ENCODE peak calls at places on chromosomes 2 and 18, in eight cellular contexts. One of them, this sample, is unnamed.

GRCh38 chr18:39435986-39436385 is 1870.4 kb upstream of the CELF4 start:
- DNase-seq in endothelial cell: no peak
- DNase-seq in H9: no peak
- DNase-seq in coronary artery: no peak
- DNase-seq in CD8-positive, alpha-beta T cell: no peak
- DNase-seq in progenitor cell of endocrine pancreas: no peak
- DNase-seq in AG10803: no peak
- DNase-seq in mesothelial cell of epicardium: no peak
- DNase-seq in this sample: no peak

GRCh38 chr2:23385748-23386421 is 906 bp downstream of the KLHL29 start:
- DNase-seq in endothelial cell: peak
- DNase-seq in H9: no peak
- DNase-seq in coronary artery: no peak
- DNase-seq in CD8-positive, alpha-beta T cell: no peak
- DNase-seq in progenitor cell of endocrine pancreas: peak
- DNase-seq in AG10803: peak
- DNase-seq in mesothelial cell of epicardium: no peak
- DNase-seq in this sample: peak

GRCh38 chr2:76640905-76641304 is 881.3 kb downstream of the LRRTM4 start:
- DNase-seq in endothelial cell: no peak
- DNase-seq in H9: no peak
- DNase-seq in coronary artery: no peak
- DNase-seq in CD8-positive, alpha-beta T cell: no peak
- DNase-seq in progenitor cell of endocrine pancreas: no peak
- DNase-seq in AG10803: no peak
- DNase-seq in mesothelial cell of epicardium: no peak
- DNase-seq in this sample: no peak

GRCh38 chr18:63823516-63824219 is 48.5 kb downstream of the SERPINB7 start:
- DNase-seq in endothelial cell: no peak
- DNase-seq in H9: no peak
- DNase-seq in coronary artery: no peak
- DNase-seq in CD8-positive, alpha-beta T cell: no peak
- DNase-seq in progenitor cell of endocrine pancreas: no peak
- DNase-seq in AG10803: no peak
- DNase-seq in mesothelial cell of epicardium: no peak
- DNase-seq in this sample: peak

GRCh38 chr18:8298186-8298585 is 311.1 kb upstream of the RAB12 start:
- DNase-seq in endothelial cell: no peak
- DNase-seq in H9: no peak
- DNase-seq in coronary artery: no peak
- DNase-seq in CD8-positive, alpha-beta T cell: no peak
- DNase-seq in progenitor cell of endocrine pancreas: no peak
- DNase-seq in AG10803: no peak
- DNase-seq in mesothelial cell of epicardium: no peak
- DNase-seq in this sample: no peak

GRCh38 chr2:73920577-73921545 is 5.8 kb upstream of the DGUOK start:
- DNase-seq in endothelial cell: peak
- DNase-seq in H9: peak
- DNase-seq in coronary artery: no peak
- DNase-seq in CD8-positive, alpha-beta T cell: no peak
- DNase-seq in progenitor cell of endocrine pancreas: no peak
- DNase-seq in AG10803: no peak
- DNase-seq in mesothelial cell of epicardium: no peak
- DNase-seq in this sample: peak

GRCh38 chr2:156331572-156332451 is 709 bp downstream of the NR4A2 start:
- DNase-seq in endothelial cell: peak
- DNase-seq in H9: peak
- DNase-seq in coronary artery: peak
- DNase-seq in CD8-positive, alpha-beta T cell: no peak
- DNase-seq in progenitor cell of endocrine pancreas: no peak
- DNase-seq in AG10803: peak
- DNase-seq in mesothelial cell of epicardium: no peak
- DNase-seq in this sample: peak

GRCh38 chr18:47184419-47185050 is 8.4 kb upstream of the IER3IP1 start:
- DNase-seq in endothelial cell: no peak
- DNase-seq in H9: no peak
- DNase-seq in coronary artery: no peak
- DNase-seq in CD8-positive, alpha-beta T cell: no peak
- DNase-seq in progenitor cell of endocrine pancreas: no peak
- DNase-seq in AG10803: peak
- DNase-seq in mesothelial cell of epicardium: no peak
- DNase-seq in this sample: no peak

GRCh38 chr18:73639788-73640187 is 507.8 kb downstream of the FBXO15 start:
- DNase-seq in endothelial cell: no peak
- DNase-seq in H9: peak
- DNase-seq in coronary artery: no peak
- DNase-seq in CD8-positive, alpha-beta T cell: no peak
- DNase-seq in progenitor cell of endocrine pancreas: no peak
- DNase-seq in AG10803: no peak
- DNase-seq in mesothelial cell of epicardium: no peak
- DNase-seq in this sample: no peak

GRCh38 chr2:231429152-231429551 is 33.6 kb downstream of the B3GNT7 start:
- DNase-seq in endothelial cell: no peak
- DNase-seq in H9: peak
- DNase-seq in coronary artery: no peak
- DNase-seq in CD8-positive, alpha-beta T cell: no peak
- DNase-seq in progenitor cell of endocrine pancreas: no peak
- DNase-seq in AG10803: no peak
- DNase-seq in mesothelial cell of epicardium: no peak
- DNase-seq in this sample: no peak

GRCh38 chr2:12326449-12327190 is 390.1 kb upstream of the TRIB2 start:
- DNase-seq in endothelial cell: no peak
- DNase-seq in H9: peak
- DNase-seq in coronary artery: no peak
- DNase-seq in CD8-positive, alpha-beta T cell: no peak
- DNase-seq in progenitor cell of endocrine pancreas: no peak
- DNase-seq in AG10803: no peak
- DNase-seq in mesothelial cell of epicardium: no peak
- DNase-seq in this sample: no peak

GRCh38 chr18:59765343-59765742 is 68.1 kb upstream of the CCBE1 start:
- DNase-seq in endothelial cell: no peak
- DNase-seq in H9: no peak
- DNase-seq in coronary artery: no peak
- DNase-seq in CD8-positive, alpha-beta T cell: no peak
- DNase-seq in progenitor cell of endocrine pancreas: no peak
- DNase-seq in AG10803: no peak
- DNase-seq in mesothelial cell of epicardium: no peak
- DNase-seq in this sample: no peak

GRCh38 chr2:98085649-98086048 is 1.3 kb upstream of the VWA3B start:
- DNase-seq in endothelial cell: no peak
- DNase-seq in H9: no peak
- DNase-seq in coronary artery: no peak
- DNase-seq in CD8-positive, alpha-beta T cell: no peak
- DNase-seq in progenitor cell of endocrine pancreas: no peak
- DNase-seq in AG10803: no peak
- DNase-seq in mesothelial cell of epicardium: no peak
- DNase-seq in this sample: no peak

GRCh38 chr2:156562136-156562535 is 126.0 kb downstream of the GPD2 start:
- DNase-seq in endothelial cell: no peak
- DNase-seq in H9: no peak
- DNase-seq in coronary artery: no peak
- DNase-seq in CD8-positive, alpha-beta T cell: no peak
- DNase-seq in progenitor cell of endocrine pancreas: no peak
- DNase-seq in AG10803: no peak
- DNase-seq in mesothelial cell of epicardium: no peak
- DNase-seq in this sample: no peak

GRCh38 chr2:136362676-136363390 is 244.9 kb upstream of the CXCR4 start:
- DNase-seq in endothelial cell: no peak
- DNase-seq in H9: no peak
- DNase-seq in coronary artery: no peak
- DNase-seq in CD8-positive, alpha-beta T cell: no peak
- DNase-seq in progenitor cell of endocrine pancreas: no peak
- DNase-seq in AG10803: no peak
- DNase-seq in mesothelial cell of epicardium: no peak
- DNase-seq in this sample: no peak

GRCh38 chr2:19124135-19124534 is 234.3 kb downstream of the OSR1 start:
- DNase-seq in endothelial cell: no peak
- DNase-seq in H9: no peak
- DNase-seq in coronary artery: no peak
- DNase-seq in CD8-positive, alpha-beta T cell: no peak
- DNase-seq in progenitor cell of endocrine pancreas: no peak
- DNase-seq in AG10803: peak
- DNase-seq in mesothelial cell of epicardium: no peak
- DNase-seq in this sample: no peak

GRCh38 chr2:236172238-236172865 is 4.2 kb upstream of the GBX2 start:
- DNase-seq in endothelial cell: no peak
- DNase-seq in H9: no peak
- DNase-seq in coronary artery: no peak
- DNase-seq in CD8-positive, alpha-beta T cell: no peak
- DNase-seq in progenitor cell of endocrine pancreas: no peak
- DNase-seq in AG10803: no peak
- DNase-seq in mesothelial cell of epicardium: no peak
- DNase-seq in this sample: no peak

GRCh38 chr2:238801791-238802190 is 46.1 kb upstream of the TWIST2 start:
- DNase-seq in endothelial cell: no peak
- DNase-seq in H9: peak
- DNase-seq in coronary artery: no peak
- DNase-seq in CD8-positive, alpha-beta T cell: no peak
- DNase-seq in progenitor cell of endocrine pancreas: no peak
- DNase-seq in AG10803: no peak
- DNase-seq in mesothelial cell of epicardium: no peak
- DNase-seq in this sample: no peak

GRCh38 chr2:193963472-193964119 is 1693.4 kb upstream of the SLC39A10 start:
- DNase-seq in endothelial cell: peak
- DNase-seq in H9: no peak
- DNase-seq in coronary artery: no peak
- DNase-seq in CD8-positive, alpha-beta T cell: no peak
- DNase-seq in progenitor cell of endocrine pancreas: no peak
- DNase-seq in AG10803: peak
- DNase-seq in mesothelial cell of epicardium: no peak
- DNase-seq in this sample: peak

DNA sequence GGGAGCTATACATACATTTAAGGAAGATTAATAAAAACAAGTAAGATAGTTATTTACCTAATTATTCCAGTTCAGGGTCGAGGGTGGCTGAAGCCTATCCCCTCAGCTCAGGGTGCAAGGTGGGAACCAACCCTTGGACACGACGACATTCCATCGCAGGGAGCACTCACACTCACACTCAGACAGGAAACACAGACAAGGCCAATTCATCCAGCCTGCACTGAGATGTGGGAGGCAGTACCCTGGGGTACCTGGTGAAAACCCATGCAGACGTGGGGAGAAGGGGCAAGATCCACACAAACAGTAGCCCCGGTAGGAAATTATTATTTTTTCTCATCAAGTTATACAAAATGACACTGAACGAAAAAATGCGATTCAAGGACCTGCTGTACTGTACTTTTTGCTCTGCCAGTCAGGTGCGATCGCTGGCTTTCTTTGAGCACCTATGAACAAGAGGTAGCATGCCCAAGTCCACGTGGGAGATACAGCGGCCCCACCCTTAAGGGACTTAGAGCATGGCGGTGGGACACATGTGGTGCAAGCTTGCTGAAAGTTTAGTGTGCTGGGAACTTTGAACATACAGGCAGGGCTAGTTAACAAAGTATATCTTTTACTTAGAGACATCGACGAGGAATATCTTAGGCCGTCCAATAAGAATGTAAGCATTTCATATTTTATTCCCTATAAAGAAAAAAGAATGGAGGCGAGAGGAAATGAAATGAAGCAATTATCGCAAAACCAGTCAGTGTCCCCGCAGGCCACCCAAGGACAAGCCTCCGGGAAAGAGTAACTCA is 624 bp downstream of the METTL8 start:
- DNase-seq in endothelial cell: no peak
- DNase-seq in H9: peak
- DNase-seq in coronary artery: no peak
- DNase-seq in CD8-positive, alpha-beta T cell: no peak
- DNase-seq in progenitor cell of endocrine pancreas: no peak
- DNase-seq in AG10803: peak
- DNase-seq in mesothelial cell of epicardium: no peak
- DNase-seq in this sample: peak
- TF ChIP-seq CTCF in endothelial cell: no peak
- TF ChIP-seq CTCF in H9: no peak
- TF ChIP-seq CTCF in coronary artery: no peak
- TF ChIP-seq CTCF in CD8-positive, alpha-beta T cell: no peak
- TF ChIP-seq CTCF in progenitor cell of endocrine pancreas: no peak
- TF ChIP-seq CTCF in AG10803: no peak
- TF ChIP-seq CTCF in mesothelial cell of epicardium: no peak
- TF ChIP-seq CTCF in this sample: no peak

DNA sequence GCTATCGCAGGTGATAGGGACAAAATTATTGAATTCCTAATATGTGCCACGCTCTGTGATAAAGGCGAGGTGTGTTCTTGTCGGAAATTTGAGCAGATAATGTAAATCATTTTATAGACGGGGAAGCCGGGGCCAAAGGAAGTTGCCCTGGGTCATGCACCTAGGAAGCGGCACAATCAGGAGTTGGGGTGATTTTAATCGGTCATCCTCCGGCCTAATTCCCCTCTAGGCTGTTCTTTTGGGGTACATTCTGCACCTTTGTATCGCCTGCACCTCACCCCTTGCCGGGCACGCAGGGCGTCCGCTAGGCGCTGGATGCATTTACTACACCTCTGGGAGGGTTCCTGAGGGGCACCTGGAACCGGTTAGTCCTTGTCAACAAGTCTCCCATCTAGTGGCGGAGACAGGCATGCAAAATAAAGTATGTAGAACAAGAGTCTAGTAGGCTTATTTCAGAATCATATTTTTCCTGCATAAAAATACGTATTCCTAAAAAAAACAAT is 605 bp upstream of the TEX261 start:
- DNase-seq in endothelial cell: no peak
- DNase-seq in H9: peak
- DNase-seq in coronary artery: peak
- DNase-seq in CD8-positive, alpha-beta T cell: peak
- DNase-seq in progenitor cell of endocrine pancreas: no peak
- DNase-seq in AG10803: peak
- DNase-seq in mesothelial cell of epicardium: no peak
- DNase-seq in this sample: peak
- TF ChIP-seq CTCF in endothelial cell: no peak
- TF ChIP-seq CTCF in H9: peak
- TF ChIP-seq CTCF in coronary artery: no peak
- TF ChIP-seq CTCF in CD8-positive, alpha-beta T cell: peak
- TF ChIP-seq CTCF in progenitor cell of endocrine pancreas: peak
- TF ChIP-seq CTCF in AG10803: peak
- TF ChIP-seq CTCF in mesothelial cell of epicardium: peak
- TF ChIP-seq CTCF in this sample: peak

GRCh38 chr18:27608742-27609141 is 423.6 kb upstream of the CHST9 start:
- DNase-seq in endothelial cell: peak
- DNase-seq in H9: no peak
- DNase-seq in coronary artery: no peak
- DNase-seq in CD8-positive, alpha-beta T cell: no peak
- DNase-seq in progenitor cell of endocrine pancreas: no peak
- DNase-seq in AG10803: no peak
- DNase-seq in mesothelial cell of epicardium: no peak
- DNase-seq in this sample: peak
- TF ChIP-seq CTCF in endothelial cell: peak
- TF ChIP-seq CTCF in H9: peak
- TF ChIP-seq CTCF in coronary artery: no peak
- TF ChIP-seq CTCF in CD8-positive, alpha-beta T cell: no peak
- TF ChIP-seq CTCF in progenitor cell of endocrine pancreas: peak
- TF ChIP-seq CTCF in AG10803: peak
- TF ChIP-seq CTCF in mesothelial cell of epicardium: peak
- TF ChIP-seq CTCF in this sample: peak

DNA sequence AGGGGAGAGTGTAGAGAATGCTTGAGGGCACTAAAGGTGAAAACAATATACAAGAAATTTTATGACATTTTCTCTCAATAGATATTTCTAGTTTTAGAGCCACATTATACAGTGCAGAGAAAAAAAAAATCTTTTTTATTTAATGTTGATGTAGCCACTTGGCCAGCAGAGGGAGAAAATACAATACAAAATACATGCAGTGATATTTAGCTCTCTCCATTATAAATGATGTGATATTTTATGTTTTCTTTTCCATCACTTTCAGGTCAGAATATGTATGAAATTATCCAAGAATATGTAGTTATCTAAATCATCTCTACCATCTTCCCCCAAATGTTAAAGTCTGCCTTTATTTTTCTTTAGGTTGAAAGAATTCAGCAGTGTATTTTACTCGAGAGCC is 533.6 kb upstream of the FSHR start:
- DNase-seq in endothelial cell: no peak
- DNase-seq in H9: no peak
- DNase-seq in coronary artery: no peak
- DNase-seq in CD8-positive, alpha-beta T cell: no peak
- DNase-seq in progenitor cell of endocrine pancreas: no peak
- DNase-seq in AG10803: no peak
- DNase-seq in mesothelial cell of epicardium: no peak
- DNase-seq in this sample: no peak
- TF ChIP-seq CTCF in endothelial cell: peak
- TF ChIP-seq CTCF in H9: peak
- TF ChIP-seq CTCF in coronary artery: no peak
- TF ChIP-seq CTCF in CD8-positive, alpha-beta T cell: no peak
- TF ChIP-seq CTCF in progenitor cell of endocrine pancreas: peak
- TF ChIP-seq CTCF in AG10803: peak
- TF ChIP-seq CTCF in mesothelial cell of epicardium: peak
- TF ChIP-seq CTCF in this sample: no peak